ENCODE peak calls at places on chromosomes 5 and 9, in ten cellular contexts. S is transverse colon, Y is sigmoid colon, E is SK-N-SH, D is H1, M is HL-60, R is GM23338, Q is breast epithelium, H is prostate gland, Z is spleen. O is an unnamed sample.

GRCh38 chr5:80474929-80475328 is 13.0 kb upstream of the FAM151B start:
- DNase-seq in E (no peak), H (no peak), M (no peak), S (no peak), Q (no peak), R (no peak), Z (no peak), D (no peak), Y (no peak), O (no peak)

GRCh38 chr5:93576015-93576414 is 5.0 kb downstream of the NR2F1-AS1 start:
- DNase-seq in Y (no peak), S (no peak), Z (no peak), R (no peak), H (no peak), Q (no peak), E (no peak), M (no peak), D (no peak), O (no peak)

GRCh38 chr9:134935056-134936020 is 17.6 kb upstream of the FCN1 start:
- DNase-seq in R (no peak), M (no peak), Z (peak), E (no peak), S (no peak), D (no peak), H (no peak), Q (no peak), Y (no peak), O (no peak)

GRCh38 chr9:36560813-36561212 is 11.9 kb upstream of the MELK start:
- DNase-seq in Y (no peak), Q (no peak), Z (no peak), D (no peak), R (peak), E (no peak), H (no peak), S (no peak), M (no peak), O (no peak)

GRCh38 chr9:114321759-114322158 is 1.1 kb upstream of the ORM1 start:
- DNase-seq in Q (no peak), Y (no peak), S (no peak), R (no peak), M (no peak), D (no peak), H (no peak), Z (peak), E (no peak), O (no peak)

GRCh38 chr9:134544388-134545212 is 97.0 kb upstream of the COL5A1 start:
- DNase-seq in H (no peak), S (no peak), Q (no peak), M (no peak), Z (peak), Y (peak), E (no peak), R (peak), D (no peak), O (no peak)

GRCh38 chr5:6781711-6782110 is 68.5 kb downstream of the TENT4A start:
- DNase-seq in Z (no peak), M (no peak), Y (no peak), E (no peak), S (no peak), R (no peak), D (no peak), Q (no peak), H (no peak), O (no peak)

GRCh38 chr9:111937781-111938426 is 41.3 kb downstream of the UGCG start:
- DNase-seq in E (no peak), M (no peak), R (no peak), Z (peak), S (peak), Y (no peak), D (no peak), Q (no peak), H (no peak), O (no peak)

GRCh38 chr9:13665418-13666066 is 386.1 kb upstream of the MPDZ start:
- DNase-seq in H (no peak), Y (no peak), M (no peak), Z (no peak), D (no peak), S (no peak), R (no peak), Q (no peak), E (no peak), O (no peak)

GRCh38 chr5:146249801-146250200 is 46.4 kb downstream of the RBM27 start:
- DNase-seq in R (no peak), E (no peak), Y (no peak), M (no peak), S (no peak), Q (no peak), H (no peak), Z (no peak), D (no peak), O (no peak)

GRCh38 chr9:82101475-82101874 is 112.9 kb downstream of the SPATA31D1 start:
- DNase-seq in R (peak), H (no peak), M (no peak), S (no peak), D (no peak), Q (no peak), Y (no peak), E (no peak), Z (no peak), O (no peak)

GRCh38 chr5:54329731-54330709 is 19.6 kb upstream of the ARL15 start:
- DNase-seq in E (no peak), S (no peak), R (no peak), H (no peak), M (no peak), D (no peak), Y (no peak), Q (no peak), Z (no peak), O (no peak)

GRCh38 chr5:55331321-55331720 is 23.5 kb downstream of the MTREX start:
- DNase-seq in E (no peak), H (no peak), Y (no peak), S (no peak), M (no peak), Q (no peak), R (no peak), D (no peak), Z (no peak), O (no peak)

GRCh38 chr5:1799110-1799601 is 481 bp downstream of the MRPL36 start:
- DNase-seq in D (no peak), S (peak), H (no peak), M (peak), Q (no peak), R (peak), Z (no peak), Y (no peak), E (no peak), O (peak)

GRCh38 chr5:172911976-172912375 is 47.2 kb upstream of the RPL26L1 start:
- DNase-seq in Q (no peak), R (no peak), M (no peak), S (no peak), H (no peak), D (no peak), Y (no peak), Z (no peak), E (no peak), O (no peak)

GRCh38 chr9:127975376-127976315 is 5.1 kb downstream of the EEIG1 start:
- DNase-seq in D (no peak), M (no peak), Z (no peak), R (no peak), Q (no peak), H (no peak), E (no peak), S (peak), Y (no peak), O (no peak)

GRCh38 chr5:2674456-2674855 is 77.0 kb downstream of the IRX2 start:
- DNase-seq in E (no peak), Y (no peak), Q (no peak), Z (no peak), M (no peak), S (no peak), R (no peak), D (no peak), H (no peak), O (no peak)

GRCh38 chr5:11182441-11183080 is 421.5 kb upstream of the DAP start:
- DNase-seq in H (no peak), Z (no peak), D (no peak), R (peak), E (peak), M (no peak), Y (no peak), S (no peak), Q (no peak), O (no peak)

GRCh38 chr9:135887585-135888050 is 19.7 kb downstream of the CAMSAP1 start:
- DNase-seq in D (peak), Y (no peak), E (no peak), H (no peak), R (peak), M (peak), Q (no peak), Z (peak), S (no peak), O (peak)

GRCh38 chr5:139640432-139641115 is 7.6 kb upstream of the CXXC5 start:
- DNase-seq in E (peak), S (no peak), M (no peak), H (no peak), Z (peak), D (peak), Y (peak), Q (no peak), R (peak), O (peak)

GRCh38 chr5:154136141-154136540 is 54.4 kb upstream of the GALNT10 start:
- DNase-seq in Z (no peak), Q (no peak), R (no peak), Y (no peak), H (no peak), D (no peak), E (no peak), S (no peak), M (no peak), O (no peak)

GRCh38 chr9:74006935-74007334 is 490.2 kb upstream of the RORB start:
- DNase-seq in Y (no peak), M (no peak), S (no peak), Z (no peak), R (no peak), D (no peak), Q (no peak), E (peak), H (no peak), O (no peak)

GRCh38 chr5:124596595-124597388 is 149.6 kb downstream of the ZNF608 start:
- DNase-seq in D (no peak), Y (no peak), E (no peak), M (no peak), H (no peak), R (no peak), Q (no peak), Z (no peak), S (no peak), O (no peak)

GRCh38 chr5:53434566-53434965 is 45.9 kb upstream of the FST start:
- DNase-seq in S (no peak), R (no peak), D (no peak), M (no peak), H (no peak), Z (no peak), Q (no peak), Y (no peak), E (no peak), O (no peak)

GRCh38 chr9:36213387-36213786 is 22.7 kb downstream of the CLTA start:
- DNase-seq in Q (no peak), M (no peak), S (no peak), Z (no peak), D (no peak), E (no peak), H (no peak), R (no peak), Y (peak), O (no peak)

GRCh38 chr9:3467593-3468219 is 58.1 kb downstream of the RFX3 start:
- DNase-seq in R (peak), Q (no peak), E (peak), M (peak), H (peak), D (no peak), Y (peak), Z (peak), S (peak), O (peak)

GRCh38 chr9:119861801-119862200 is 492.6 kb upstream of the BRINP1 start:
- DNase-seq in S (no peak), H (peak), D (no peak), E (no peak), M (no peak), Q (no peak), Y (no peak), R (no peak), Z (no peak), O (no peak)

GRCh38 chr5:128245974-128246373 is 162.4 kb downstream of the SLC12A2 start:
- DNase-seq in D (no peak), Q (no peak), Z (no peak), E (no peak), M (no peak), H (no peak), S (no peak), Y (no peak), R (no peak), O (no peak)

DNA sequence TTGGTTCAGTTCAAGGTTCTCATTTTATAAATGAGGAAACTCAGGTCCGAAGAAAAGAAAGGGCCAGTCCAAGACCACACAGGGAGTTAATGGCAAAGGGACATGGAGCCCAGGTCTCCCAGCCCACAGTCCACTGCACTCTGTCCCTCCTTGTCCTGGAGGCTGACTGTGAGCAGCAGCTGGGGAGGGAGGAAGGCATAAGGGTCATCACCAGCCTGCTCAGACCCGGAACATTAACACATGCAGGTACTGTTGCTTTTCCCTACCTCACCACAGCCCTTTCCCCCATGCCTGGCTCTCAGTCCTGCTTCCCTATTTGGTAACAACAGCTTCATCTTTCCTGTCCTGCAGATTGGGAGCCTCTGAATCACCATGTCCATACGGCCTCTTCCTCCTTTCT is 4.0 kb downstream of the GPX3 start:
- DNase-seq in M (no peak), Z (no peak), E (no peak), D (no peak), Y (no peak), S (no peak), H (no peak), R (no peak), Q (no peak), O (no peak)
- TF ChIP-seq POLR2AphosphoS5 in M (no peak), Z (peak), E (no peak), D (no peak), Y (peak), S (no peak), H (no peak), R (no peak), Q (no peak), O (no peak)

DNA sequence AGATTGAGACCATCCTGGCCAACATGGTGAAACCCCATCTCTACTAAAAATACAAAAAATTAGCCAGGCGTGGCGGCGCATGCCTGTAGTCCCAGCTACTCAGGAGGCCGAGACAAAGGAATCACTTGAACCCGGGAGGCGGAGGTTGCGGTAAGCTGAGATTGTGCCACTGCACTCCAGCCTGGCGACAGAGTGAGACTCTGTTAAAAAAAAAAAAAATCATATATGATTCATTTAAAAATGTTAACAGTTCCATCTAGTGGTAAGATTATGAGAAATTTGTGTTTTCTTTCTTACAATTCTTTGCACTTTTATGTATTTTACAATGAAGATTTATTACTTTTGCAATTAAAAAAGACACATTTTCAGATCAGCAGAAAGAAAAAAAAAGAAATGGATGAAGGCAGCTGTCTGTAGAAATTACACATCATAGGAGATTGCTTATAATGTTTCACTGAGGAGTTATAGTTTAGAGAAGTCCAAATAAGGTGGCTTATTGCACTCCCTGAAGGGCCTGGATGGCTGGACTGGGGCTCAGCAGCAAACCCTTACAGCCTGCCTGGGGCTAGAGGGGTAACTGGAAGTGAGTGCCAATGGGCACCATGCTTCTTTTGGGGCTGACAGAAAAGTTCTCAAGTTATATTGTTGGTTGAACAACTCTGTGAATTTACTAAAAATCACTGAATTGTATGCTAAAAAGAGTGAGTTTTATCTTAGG is 20.2 kb downstream of the C9orf153 start:
- DNase-seq in S (no peak), H (no peak), Y (no peak), E (no peak), R (no peak), M (no peak), Q (no peak), Z (no peak), D (no peak), O (no peak)
- TF ChIP-seq CTCF in S (no peak), H (no peak), Y (no peak), E (peak), R (no peak), M (no peak), Q (no peak), Z (no peak), D (no peak), O (no peak)

GRCh38 chr5:84306617-84307016 is 78.1 kb downstream of the EDIL3 start:
- DNase-seq in H (no peak), E (no peak), R (no peak), D (no peak), Z (no peak), S (no peak), Q (no peak), M (no peak), Y (no peak), O (no peak)

GRCh38 chr5:84304591-84304990 is 80.1 kb downstream of the EDIL3 start:
- DNase-seq in M (no peak), R (no peak), D (no peak), H (no peak), Y (no peak), Z (no peak), E (no peak), S (no peak), Q (no peak), O (no peak)

GRCh38 chr5:84301535-84301934 is 83.1 kb downstream of the EDIL3 start:
- DNase-seq in M (no peak), Q (no peak), S (no peak), Y (no peak), E (no peak), D (no peak), H (no peak), R (no peak), Z (no peak), O (no peak)

GRCh38 chr5:84298628-84299027 is 86.1 kb downstream of the EDIL3 start:
- DNase-seq in Z (no peak), S (no peak), M (peak), D (no peak), Y (no peak), R (no peak), H (no peak), Q (no peak), E (no peak), O (no peak)

DNA sequence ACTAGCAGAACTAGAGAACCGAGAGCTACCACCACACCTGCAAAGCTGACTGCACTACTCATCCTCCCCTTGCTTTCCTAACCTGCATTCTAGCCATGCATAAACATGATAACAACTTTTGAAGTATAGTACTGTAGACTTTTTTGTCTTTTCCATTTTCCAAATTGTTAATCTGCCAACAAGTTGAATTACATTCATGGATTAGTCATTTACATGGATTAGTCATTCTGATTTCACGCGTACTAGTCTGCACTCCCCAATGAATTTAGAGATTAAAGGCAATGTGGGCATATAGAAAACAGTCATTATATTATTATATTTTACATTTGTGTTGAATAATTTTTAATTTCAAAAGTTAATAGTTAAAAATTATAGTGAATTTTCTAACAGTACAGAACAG is 81.4 kb downstream of the EDIL3 start:
- DNase-seq in E (no peak), D (no peak), S (no peak), R (no peak), Q (no peak), Z (no peak), H (no peak), M (no peak), Y (no peak), O (no peak)
- TF ChIP-seq POLR2AphosphoS5 in E (no peak), D (no peak), S (no peak), R (no peak), Q (no peak), Z (no peak), H (no peak), M (no peak), Y (no peak), O (no peak)

DNA sequence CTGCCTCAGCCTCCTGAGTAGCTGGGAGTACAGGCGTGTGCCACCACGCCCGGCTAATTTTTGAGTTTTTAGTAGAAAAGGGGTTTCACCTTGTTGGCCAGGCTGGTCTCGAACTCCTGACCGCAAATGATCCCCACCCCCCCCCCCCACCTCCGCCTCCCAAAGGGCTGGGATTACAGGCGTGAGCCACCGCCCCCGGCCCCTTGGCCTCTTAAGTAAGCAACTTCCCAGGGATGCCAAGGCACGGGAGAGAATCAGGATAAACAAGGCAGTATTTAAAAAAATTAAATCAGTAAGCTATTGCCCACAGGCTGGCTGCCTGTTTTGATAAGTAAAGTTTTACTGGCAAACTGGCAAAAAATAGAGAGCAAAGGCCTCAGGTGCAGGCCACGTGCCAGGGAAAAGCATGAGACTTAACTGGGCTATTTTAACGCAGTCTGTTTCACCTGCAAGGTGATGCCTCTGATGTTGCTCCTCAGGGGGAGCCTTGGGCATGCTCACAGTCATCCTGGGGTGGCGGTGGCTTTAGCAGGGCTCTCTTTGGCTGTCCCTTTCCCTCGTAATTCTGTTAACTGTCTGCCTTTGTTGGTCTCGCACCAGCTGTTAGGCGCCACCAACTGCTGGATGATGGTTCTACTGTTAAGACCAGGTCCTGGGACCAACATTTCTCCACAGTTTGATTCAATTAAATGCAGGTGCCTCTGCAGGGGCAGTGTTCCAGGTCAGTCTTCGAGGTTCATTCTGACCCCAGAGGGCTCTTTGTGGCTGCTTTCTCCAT is 19.4 kb upstream of the RNF130 start:
- DNase-seq in D (peak), Y (no peak), Q (peak), R (peak), H (peak), S (peak), E (no peak), M (no peak), Z (no peak), O (no peak)
- TF ChIP-seq CTCF in D (peak), Y (no peak), Q (no peak), R (peak), H (peak), S (no peak), E (peak), M (no peak), Z (peak), O (no peak)

GRCh38 chr9:70419546-70420266 is 5.2 kb upstream of the KLF9 start:
- DNase-seq in M (peak), R (peak), D (peak), H (peak), Q (peak), Y (peak), Z (peak), S (peak), E (peak), O (peak)

GRCh38 chr9:70418822-70419545 is 4.5 kb upstream of the KLF9 start:
- DNase-seq in Z (peak), H (peak), R (peak), M (peak), Y (peak), Q (peak), S (peak), D (peak), E (peak), O (peak)

GRCh38 chr9:70421020-70421271 is 6.5 kb upstream of the KLF9 start:
- DNase-seq in Q (no peak), Y (no peak), E (no peak), M (no peak), R (no peak), H (no peak), D (no peak), Z (no peak), S (no peak), O (no peak)

GRCh38 chr9:70421272-70422180 is 7.1 kb upstream of the KLF9 start:
- DNase-seq in R (peak), M (no peak), Y (peak), Q (peak), S (no peak), E (no peak), D (peak), H (no peak), Z (no peak), O (no peak)

GRCh38 chr9:70420267-70421019 is 6.0 kb upstream of the KLF9 start:
- DNase-seq in Y (peak), H (peak), S (peak), M (peak), Z (peak), D (peak), Q (peak), E (peak), R (peak), O (peak)
- TF ChIP-seq POLR2AphosphoS5 in Y (peak), H (peak), S (peak), M (no peak), Z (peak), D (no peak), Q (peak), E (peak), R (peak), O (peak)

O was measured in suprapubic skin.